ENCODE peak calls at places on chromosomes 16 and 17, in eight cellular contexts. V is GM23338, U is transverse colon, E is MM.1S, Z is thoracic aorta, A is mammary epithelial cell, O is left lung, I is lower lobe of right lung. J is an unnamed sample. For H3K4me1 and H3K27me3, the result is how much of the 10 kb centered on the place peaks cover.

GRCh38 chr16:85027968-85028637 is 508 bp downstream of the KIAA0513 start:
- DNase-seq in E (no peak), A (no peak), I (no peak), V (peak), Z (no peak), O (no peak), U (peak), J (no peak)

GRCh38 chr16:71927787-71928186 is 32.5 kb downstream of the IST1 start:
- DNase-seq in A (no peak), Z (no peak), I (no peak), U (no peak), V (no peak), O (no peak), E (no peak), J (peak)

GRCh38 chr16:50742521-50743150 is 750 bp downstream of the CYLD start:
- DNase-seq in A (peak), V (peak), Z (no peak), O (no peak), I (peak), E (peak), U (peak), J (peak)

GRCh38 chr16:12971216-12971615 is 69.8 kb downstream of the SHISA9 start:
- DNase-seq in O (no peak), E (no peak), A (peak), V (no peak), I (no peak), Z (no peak), U (no peak), J (peak)

GRCh38 chr16:11384184-11384955 is 39.1 kb downstream of the RMI2 start:
- DNase-seq in A (no peak), O (no peak), I (no peak), V (no peak), U (no peak), Z (no peak), E (no peak), J (no peak)

GRCh38 chr16:5041604-5042133 is 7.9 kb upstream of the NAGPA start:
- DNase-seq in A (peak), I (peak), U (no peak), E (peak), Z (no peak), O (no peak), V (no peak), J (no peak)

GRCh38 chr17:38742431-38743308 is 5.5 kb downstream of the PCGF2 start:
- DNase-seq in V (no peak), E (no peak), O (no peak), U (peak), Z (peak), A (peak), I (no peak), J (peak)

GRCh38 chr16:56990407-56991286 is 1.3 kb downstream of the NLRC5 start:
- DNase-seq in I (no peak), U (peak), V (no peak), A (no peak), E (no peak), O (no peak), Z (no peak), J (no peak)

GRCh38 chr16:57732011-57732410 is 3.6 kb upstream of the KATNB1 start:
- DNase-seq in E (no peak), A (no peak), I (no peak), O (no peak), Z (no peak), V (no peak), U (no peak), J (no peak)

GRCh38 chr16:30457256-30457655 is 11.6 kb upstream of the SEPHS2 start:
- DNase-seq in O (no peak), A (no peak), Z (no peak), I (no peak), U (no peak), V (no peak), E (no peak), J (peak)

GRCh38 chr17:80930335-80931040 is 61.2 kb upstream of the CHMP6 start:
- DNase-seq in E (no peak), O (no peak), U (no peak), A (no peak), I (no peak), Z (no peak), V (no peak), J (no peak)

GRCh38 chr17:17954079-17954478 is 18.1 kb downstream of the TOM1L2 start:
- DNase-seq in A (no peak), Z (no peak), I (no peak), V (no peak), U (no peak), O (no peak), E (no peak), J (no peak)

GRCh38 chr16:64012166-64012565 is 1109.7 kb downstream of the CDH11 start:
- DNase-seq in Z (no peak), E (no peak), V (no peak), A (no peak), U (no peak), O (no peak), I (no peak), J (no peak)

GRCh38 chr16:81555660-81556059 is 111.1 kb downstream of the CMIP start:
- DNase-seq in Z (no peak), V (no peak), U (no peak), I (no peak), A (no peak), E (no peak), O (no peak), J (no peak)

GRCh38 chr16:81552743-81553079 is 108.1 kb downstream of the CMIP start:
- DNase-seq in I (no peak), E (no peak), O (no peak), Z (no peak), A (no peak), V (no peak), U (no peak), J (no peak)

GRCh38 chr16:81554993-81555392 is 110.4 kb downstream of the CMIP start:
- DNase-seq in I (peak), Z (no peak), O (no peak), U (no peak), A (no peak), V (no peak), E (no peak), J (no peak)

GRCh38 chr16:81553080-81553813 is 108.6 kb downstream of the CMIP start:
- DNase-seq in O (no peak), U (no peak), E (no peak), I (peak), A (peak), Z (no peak), V (no peak), J (peak)

GRCh38 chr16:81553814-81554675 is 109.4 kb downstream of the CMIP start:
- DNase-seq in I (peak), E (no peak), U (no peak), A (no peak), O (no peak), V (no peak), Z (no peak), J (no peak)
- H3K4me1 ChIP-seq in I (under half), E (under half), U (under half), A (under half), O (under half), V (under half), Z (under half), J (under half)

DNA sequence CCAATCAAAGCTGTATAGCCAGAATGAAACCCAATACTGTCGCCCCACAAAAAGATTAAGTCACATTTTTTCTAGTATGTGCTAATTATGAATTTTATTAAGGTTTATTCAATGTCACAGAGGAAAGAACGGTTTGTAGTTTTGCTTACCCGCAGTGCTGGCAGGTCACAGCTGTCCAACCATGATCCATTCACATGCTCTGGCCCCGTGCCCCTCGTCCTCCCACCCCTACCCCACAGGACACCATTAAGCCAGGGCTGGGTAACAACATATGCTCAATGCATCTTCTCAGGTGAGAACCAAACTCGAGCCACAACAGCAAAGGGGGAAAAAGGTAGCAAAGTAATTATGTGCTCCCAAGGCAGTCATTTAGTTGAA is 589 bp upstream of the FBF1 start:
- DNase-seq in E (no peak), U (no peak), A (no peak), I (no peak), V (no peak), Z (no peak), O (no peak), J (peak)
- H3K27ac ChIP-seq in E (no peak), U (no peak), A (no peak), I (peak), V (peak), Z (no peak), O (no peak), J (no peak)

GRCh38 chr17:79576333-79576732 is 34.5 kb downstream of the RBFOX3 start:
- DNase-seq in V (no peak), O (no peak), I (no peak), Z (no peak), E (no peak), U (no peak), A (no peak), J (no peak)

GRCh38 chr17:79575229-79575628 is 35.6 kb downstream of the RBFOX3 start:
- DNase-seq in V (no peak), A (no peak), E (no peak), U (no peak), Z (no peak), I (peak), O (no peak), J (no peak)

GRCh38 chr17:79581306-79581932 is 29.4 kb downstream of the RBFOX3 start:
- DNase-seq in E (no peak), U (no peak), V (no peak), I (no peak), O (peak), A (peak), Z (no peak), J (peak)

GRCh38 chr17:79577485-79578187 is 33.2 kb downstream of the RBFOX3 start:
- DNase-seq in U (no peak), A (no peak), V (no peak), O (no peak), E (no peak), I (no peak), Z (no peak), J (no peak)

DNA sequence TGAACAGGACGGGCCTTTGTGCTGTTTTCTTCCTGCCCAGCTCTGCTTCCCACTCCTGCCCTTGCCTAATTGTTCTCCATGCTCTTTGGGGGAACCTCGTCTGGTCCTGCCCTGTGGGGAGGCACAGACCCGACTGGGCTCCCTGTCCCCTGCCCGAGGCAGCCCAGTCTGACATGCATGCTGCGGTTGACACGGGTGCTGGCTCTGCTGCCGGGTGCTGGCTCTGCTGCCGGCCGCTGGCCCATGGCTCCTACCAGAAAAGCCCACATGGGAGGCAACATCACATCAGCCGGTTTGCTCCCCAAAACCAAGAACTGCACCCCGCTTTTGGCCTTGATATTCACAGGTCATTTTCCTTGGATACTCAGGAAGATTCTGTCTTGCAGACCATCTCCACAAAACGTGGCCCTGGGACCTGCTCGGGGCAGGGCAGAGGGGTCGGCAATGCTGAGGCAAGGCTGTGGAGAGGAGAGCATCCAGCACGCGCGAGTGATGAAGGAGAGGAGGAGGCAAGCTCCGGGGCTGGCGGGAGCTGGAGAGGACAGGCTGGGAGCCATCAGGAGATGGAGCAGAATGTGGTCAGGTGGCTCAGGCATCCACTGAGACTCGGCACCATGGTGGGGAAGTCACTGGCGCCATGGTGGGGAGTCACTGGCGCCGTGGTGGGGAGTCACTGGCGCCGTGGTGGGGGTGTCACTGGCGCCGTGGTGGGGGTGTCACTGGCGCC is 31.6 kb downstream of the RBFOX3 start:
- DNase-seq in U (no peak), V (no peak), O (no peak), A (no peak), E (no peak), Z (no peak), I (no peak), J (peak)
- H3K27me3 ChIP-seq in U (under half), V (under half), O (under half), A (under half), E (half or more), Z (under half), I (under half), J (under half)

GRCh38 chr16:68368602-68368944 is 57.8 kb downstream of the PRMT7 start:
- DNase-seq in E (peak), Z (no peak), V (peak), A (no peak), I (no peak), U (no peak), O (peak), J (no peak)
- H3K4me1 ChIP-seq in E (under half), Z (under half), V (under half), A (under half), I (under half), U (under half), O (under half), J (under half)

GRCh38 chr16:67540756-67541155 is 12.1 kb downstream of the RIPOR1 start:
- DNase-seq in A (no peak), O (no peak), U (no peak), I (no peak), E (no peak), Z (no peak), V (no peak), J (no peak)

GRCh38 chr16:67543036-67543435 is 14.4 kb downstream of the RIPOR1 start:
- DNase-seq in A (no peak), O (no peak), Z (no peak), U (peak), V (no peak), I (peak), E (no peak), J (peak)

GRCh38 chr16:67542464-67542863 is 13.8 kb downstream of the RIPOR1 start:
- DNase-seq in V (peak), Z (no peak), E (peak), O (no peak), U (peak), I (peak), A (peak), J (peak)

GRCh38 chr16:67539691-67540635 is 11.3 kb downstream of the RIPOR1 start:
- DNase-seq in V (no peak), O (no peak), Z (no peak), I (no peak), E (no peak), U (no peak), A (no peak), J (no peak)

DNA sequence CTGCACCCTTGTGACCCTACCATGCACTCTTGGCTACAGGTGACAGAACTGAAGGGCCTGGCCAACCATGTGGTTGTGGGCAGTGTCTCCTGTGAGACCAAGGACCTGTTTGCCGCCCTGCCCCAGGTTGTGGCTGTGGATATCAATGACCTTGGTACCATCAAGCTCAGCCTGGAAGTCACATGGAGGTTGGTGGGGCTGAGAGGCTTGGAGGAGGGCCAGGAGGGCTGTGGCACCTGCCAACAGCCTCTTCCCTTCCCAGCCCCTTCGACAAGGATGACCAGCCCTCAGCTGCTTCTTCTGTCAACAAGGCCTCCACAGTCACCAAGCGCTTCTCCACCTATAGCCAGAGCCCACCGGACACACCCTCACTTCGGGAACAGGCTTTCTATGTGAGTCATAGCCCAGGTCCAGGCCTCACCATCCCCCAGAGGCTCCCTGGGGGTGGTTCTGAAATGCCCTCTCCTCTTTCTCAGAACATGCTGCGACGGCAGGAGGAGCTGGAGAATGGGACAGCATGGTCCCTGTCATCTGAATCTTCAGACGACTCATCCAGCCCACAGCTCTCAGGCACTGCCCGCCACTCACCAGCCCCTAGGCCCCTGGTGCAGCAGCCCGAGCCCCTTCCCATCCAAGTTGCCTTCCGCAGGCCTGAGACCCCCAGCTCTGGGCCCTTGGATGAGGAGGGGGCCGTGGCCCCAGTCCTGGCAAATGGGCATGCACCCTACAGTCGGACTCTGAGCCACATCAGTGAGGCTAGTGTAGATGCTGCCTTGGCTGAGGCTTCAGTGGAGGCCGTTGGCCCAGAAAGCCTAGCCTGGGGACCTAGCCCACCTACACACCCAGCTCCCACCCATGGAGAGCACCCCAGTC is 13.0 kb downstream of the RIPOR1 start:
- DNase-seq in U (peak), A (no peak), V (no peak), Z (no peak), I (no peak), O (no peak), E (no peak), J (peak)
- H3K27ac ChIP-seq in U (no peak), A (no peak), V (no peak), Z (no peak), I (peak), O (no peak), E (no peak), J (peak)

GRCh38 chr16:86568677-86569623 is 2.3 kb downstream of the FOXC2 start:
- DNase-seq in I (no peak), V (peak), U (no peak), A (no peak), E (no peak), Z (no peak), O (no peak), J (no peak)

GRCh38 chr16:86571197-86571915 is 4.7 kb downstream of the FOXC2 start:
- DNase-seq in Z (no peak), A (no peak), O (peak), E (no peak), I (no peak), V (no peak), U (no peak), J (no peak)

GRCh38 chr16:86572041-86572521 is 5.5 kb downstream of the FOXC2 start:
- DNase-seq in V (no peak), I (no peak), U (no peak), E (no peak), Z (no peak), A (no peak), O (peak), J (no peak)

GRCh38 chr16:86569843-86570447 is 3.3 kb downstream of the FOXC2 start:
- DNase-seq in U (no peak), A (no peak), V (no peak), Z (no peak), I (no peak), E (no peak), O (no peak), J (no peak)

GRCh38 chr16:86570542-86571196 is 4.0 kb downstream of the FOXC2 start:
- DNase-seq in U (no peak), Z (no peak), I (no peak), A (no peak), O (peak), V (peak), E (no peak), J (no peak)
- H3K27me3 ChIP-seq in U (half or more), Z (under half), I (half or more), A (under half), O (half or more), V (half or more), E (half or more), J (under half)

DNA sequence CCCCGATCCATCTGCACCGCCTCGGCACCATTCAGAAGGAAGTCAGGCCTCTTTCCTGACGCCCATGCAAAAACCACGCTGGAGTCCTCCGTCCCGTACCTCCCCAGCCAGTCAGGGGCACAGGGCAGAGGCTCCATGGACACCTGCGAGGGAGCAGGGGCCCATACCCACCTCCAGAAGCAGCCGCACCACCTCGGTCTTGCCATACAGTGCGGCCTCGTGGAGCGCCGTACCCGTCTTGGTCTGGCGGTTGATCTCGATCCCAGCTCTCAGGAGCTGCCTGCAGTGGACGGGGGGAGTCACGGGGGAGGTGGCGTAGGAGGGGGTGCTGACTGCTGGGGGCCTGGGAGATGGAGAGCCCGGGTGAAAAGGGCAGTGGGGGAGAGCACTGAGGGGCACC is 9.2 kb downstream of the CASKIN2 start:
- DNase-seq in O (no peak), A (no peak), V (no peak), I (peak), Z (no peak), U (no peak), E (no peak), J (no peak)
- H3K4me1 ChIP-seq in O (under half), A (under half), V (under half), I (under half), Z (under half), U (under half), E (under half), J (under half)

GRCh38 chr17:73198930-73199260 is 6.0 kb downstream of the COG1 start:
- DNase-seq in U (no peak), Z (no peak), E (no peak), A (no peak), I (no peak), V (no peak), O (no peak), J (no peak)

GRCh38 chr17:73198201-73198929 is 5.5 kb downstream of the COG1 start:
- DNase-seq in O (no peak), U (no peak), V (no peak), Z (no peak), E (no peak), A (no peak), I (no peak), J (no peak)

GRCh38 chr17:73199751-73200317 is 7.0 kb downstream of the COG1 start:
- DNase-seq in Z (no peak), E (no peak), O (no peak), V (no peak), A (no peak), I (no peak), U (no peak), J (no peak)

GRCh38 chr17:73201215-73202069 is 8.6 kb downstream of the COG1 start:
- DNase-seq in E (no peak), I (no peak), V (no peak), U (no peak), A (no peak), O (no peak), Z (no peak), J (no peak)

GRCh38 chr17:73200476-73200875 is 7.6 kb downstream of the COG1 start:
- DNase-seq in Z (no peak), I (no peak), O (no peak), E (no peak), U (no peak), V (no peak), A (no peak), J (no peak)
- H3K27ac ChIP-seq in Z (no peak), I (no peak), O (no peak), E (no peak), U (no peak), V (no peak), A (no peak), J (no peak)

GRCh38 chr16:79099701-79100100 is 500.8 kb downstream of the MAF start:
- DNase-seq in I (no peak), E (no peak), U (no peak), V (no peak), A (no peak), Z (no peak), O (no peak), J (no peak)
- H3K27me3 ChIP-seq in I (under half), E (under half), U (under half), V (under half), A (under half), Z (under half), O (under half), J (under half)

J was measured in right cardiac atrium.